ENCODE peak calls at places on chromosomes 7 and 10, in nine cellular contexts. T is CD8-positive, alpha-beta T cell; H is endothelial cell; K is GM20000; G is fibroblast of lung; S is upper lobe of right lung; Y is CD4-positive, alpha-beta T cell; W is tibial nerve; Z is coronary artery. X is an unnamed sample.

GRCh38 chr7:16712916-16713315 is 40.6 kb upstream of the TSPAN13 start:
- DNase-seq in T (no peak), H (no peak), K (no peak), G (no peak), S (no peak), Y (no peak), W (no peak), Z (no peak), X (peak)

GRCh38 chr10:76303682-76304316 is 872.4 kb downstream of the LRMDA start:
- DNase-seq in T (no peak), H (peak), K (peak), G (peak), S (peak), Y (no peak), W (peak), Z (no peak), X (peak)

GRCh38 chr7:2109936-2110585 is 122.7 kb downstream of the MAD1L1 start:
- DNase-seq in T (peak), H (no peak), K (peak), G (peak), S (no peak), Y (no peak), W (no peak), Z (no peak), X (peak)

GRCh38 chr7:81845628-81846259 is 75.9 kb upstream of the HGF start:
- DNase-seq in T (no peak), H (no peak), K (peak), G (peak), S (no peak), Y (no peak), W (no peak), Z (no peak), X (no peak)

GRCh38 chr10:77038412-77038806 is 599.2 kb downstream of the KCNMA1 start:
- DNase-seq in T (no peak), H (no peak), K (no peak), G (no peak), S (no peak), Y (no peak), W (no peak), Z (no peak), X (no peak)

GRCh38 chr10:44958196-44958896 is 1.3 kb upstream of the RASSF4 start:
- DNase-seq in T (no peak), H (no peak), K (no peak), G (no peak), S (no peak), Y (no peak), W (no peak), Z (peak), X (peak)

GRCh38 chr10:70364001-70364771 is 18.2 kb downstream of the LRRC20 start:
- DNase-seq in T (peak), H (peak), K (peak), G (peak), S (peak), Y (peak), W (peak), Z (peak), X (peak)

GRCh38 chr10:103986360-103986759 is 19.4 kb downstream of the SLK start:
- DNase-seq in T (peak), H (no peak), K (no peak), G (no peak), S (no peak), Y (no peak), W (no peak), Z (no peak), X (no peak)

GRCh38 chr10:21421794-21422193 is 103.7 kb downstream of the SKIDA1 start:
- DNase-seq in T (no peak), H (no peak), K (no peak), G (no peak), S (no peak), Y (no peak), W (no peak), Z (no peak), X (no peak)

GRCh38 chr7:98251251-98251843 is 685 bp downstream of the TECPR1 start:
- DNase-seq in T (peak), H (no peak), K (peak), G (peak), S (peak), Y (peak), W (peak), Z (no peak), X (no peak)

GRCh38 chr7:118870187-118870586 is 645.7 kb downstream of the ANKRD7 start:
- DNase-seq in T (peak), H (peak), K (no peak), G (peak), S (no peak), Y (no peak), W (no peak), Z (no peak), X (no peak)

GRCh38 chr10:110629680-110630191 is 14.4 kb upstream of the RBM20 start:
- DNase-seq in T (no peak), H (no peak), K (no peak), G (no peak), S (no peak), Y (no peak), W (no peak), Z (no peak), X (peak)

GRCh38 chr7:93945083-93945482 is 23.5 kb downstream of the GNG11 start:
- DNase-seq in T (no peak), H (no peak), K (no peak), G (no peak), S (no peak), Y (no peak), W (no peak), Z (no peak), X (no peak)

GRCh38 chr10:101062231-101063161 is 707 bp downstream of the KAZALD1 start:
- DNase-seq in T (peak), H (peak), K (peak), G (peak), S (peak), Y (peak), W (peak), Z (no peak), X (no peak)

GRCh38 chr7:121752706-121753105 is 120.3 kb upstream of the PTPRZ1 start:
- DNase-seq in T (no peak), H (no peak), K (peak), G (peak), S (no peak), Y (no peak), W (no peak), Z (no peak), X (no peak)

GRCh38 chr10:38032881-38033280 is 22.4 kb downstream of the ZNF33A start:
- DNase-seq in T (no peak), H (no peak), K (no peak), G (peak), S (no peak), Y (no peak), W (no peak), Z (no peak), X (no peak)

GRCh38 chr10:80468002-80468401 is 13.9 kb downstream of the TSPAN14 start:
- DNase-seq in T (peak), H (peak), K (no peak), G (no peak), S (peak), Y (peak), W (peak), Z (no peak), X (no peak)

GRCh38 chr7:80640841-80641240 is 2.4 kb downstream of the CD36 start:
- DNase-seq in T (no peak), H (no peak), K (no peak), G (peak), S (no peak), Y (no peak), W (no peak), Z (no peak), X (peak)

GRCh38 chr10:71463111-71463510 is 66.4 kb downstream of the CDH23 start:
- DNase-seq in T (no peak), H (no peak), K (no peak), G (no peak), S (no peak), Y (no peak), W (no peak), Z (no peak), X (no peak)

GRCh38 chr7:1030444-1031070 is 13.8 kb upstream of the GPR146 start:
- DNase-seq in T (no peak), H (no peak), K (no peak), G (no peak), S (no peak), Y (no peak), W (no peak), Z (no peak), X (no peak)

GRCh38 chr10:125038637-125039036 is 96.7 kb downstream of the ZRANB1 start:
- DNase-seq in T (no peak), H (no peak), K (no peak), G (no peak), S (peak), Y (no peak), W (no peak), Z (peak), X (peak)

GRCh38 chr7:2431260-2431867 is 28.0 kb downstream of the CHST12 start:
- DNase-seq in T (peak), H (peak), K (peak), G (no peak), S (no peak), Y (peak), W (no peak), Z (no peak), X (no peak)

GRCh38 chr10:97898429-97898828 is 48.8 kb downstream of the GOLGA7B start:
- DNase-seq in T (no peak), H (no peak), K (no peak), G (peak), S (no peak), Y (no peak), W (no peak), Z (no peak), X (no peak)

GRCh38 chr7:88092676-88092999 is 127.2 kb downstream of the SRI start:
- DNase-seq in T (no peak), H (no peak), K (no peak), G (no peak), S (no peak), Y (no peak), W (no peak), Z (no peak), X (no peak)

GRCh38 chr10:11345224-11346054 is 266.0 kb downstream of the USP6NL start:
- DNase-seq in T (no peak), H (peak), K (no peak), G (no peak), S (peak), Y (no peak), W (no peak), Z (no peak), X (no peak)
- TF ChIP-seq CTCF in T (no peak), H (no peak), K (no peak), G (no peak), S (no peak), Y (no peak), W (no peak), Z (no peak), X (no peak)

GRCh38 chr7:104098890-104099289 is 108.9 kb downstream of the ORC5 start:
- DNase-seq in T (no peak), H (no peak), K (no peak), G (no peak), S (no peak), Y (no peak), W (no peak), Z (no peak), X (no peak)

GRCh38 chr7:104093127-104093526 is 103.7 kb upstream of the RELN start:
- DNase-seq in T (no peak), H (no peak), K (no peak), G (no peak), S (no peak), Y (no peak), W (no peak), Z (no peak), X (no peak)

GRCh38 chr7:104096683-104097082 is 107.2 kb upstream of the RELN start:
- DNase-seq in T (no peak), H (peak), K (no peak), G (no peak), S (no peak), Y (no peak), W (no peak), Z (no peak), X (peak)
- TF ChIP-seq CTCF in T (no peak), H (no peak), K (peak), G (peak), S (no peak), Y (no peak), W (no peak), Z (no peak), X (peak)

GRCh38 chr10:95467162-95467599 is 94.0 kb downstream of the SORBS1 start:
- DNase-seq in T (no peak), H (peak), K (no peak), G (no peak), S (peak), Y (no peak), W (peak), Z (no peak), X (no peak)
- TF ChIP-seq CTCF in T (no peak), H (no peak), K (no peak), G (no peak), S (peak), Y (no peak), W (no peak), Z (no peak), X (no peak)

DNA sequence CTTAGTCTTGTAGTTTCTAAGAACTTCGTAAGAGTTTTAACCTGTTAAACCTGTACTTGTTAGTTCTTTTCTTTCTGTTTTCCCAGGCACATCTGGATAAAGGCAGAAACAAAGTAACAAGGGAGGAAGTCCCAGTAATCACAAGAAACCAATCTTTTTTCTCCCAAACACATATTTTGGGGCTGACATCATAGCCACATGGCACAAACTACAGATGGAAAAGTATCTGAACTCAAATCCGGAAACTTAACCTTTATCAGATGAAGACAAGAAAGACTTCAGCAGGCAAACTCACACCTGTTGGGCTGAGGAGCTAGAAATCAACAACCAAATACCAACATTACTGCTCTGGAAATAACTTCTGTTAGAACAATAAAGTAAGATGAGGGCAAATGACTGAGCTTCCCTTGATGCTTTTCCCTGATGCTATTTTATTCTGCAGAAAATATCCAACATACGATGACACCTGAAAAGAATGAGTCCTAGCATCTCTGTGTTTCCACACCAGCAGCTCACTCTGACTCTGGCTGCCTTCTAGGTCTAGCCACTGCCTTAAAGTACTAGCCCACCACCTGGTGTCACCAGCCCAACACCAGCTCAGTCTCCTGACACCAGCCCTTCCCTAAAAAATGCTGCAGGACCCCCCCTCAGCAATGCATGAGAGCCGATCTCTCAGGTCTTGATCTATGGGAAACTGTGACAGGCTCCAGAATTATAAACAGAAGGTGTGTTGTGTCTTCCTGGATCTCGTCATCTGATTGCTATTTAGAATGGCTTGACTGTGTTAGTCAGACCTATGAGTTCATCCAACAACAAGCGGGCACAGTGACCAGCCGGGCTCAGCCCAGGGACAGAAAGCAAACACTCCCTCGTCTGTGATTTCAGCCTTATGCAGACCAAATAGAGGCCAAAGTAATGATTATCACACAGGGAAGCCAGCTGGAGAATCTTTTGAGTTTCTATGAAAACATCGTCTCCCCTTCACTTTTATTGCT is 66.8 kb downstream of the CUBN start:
- DNase-seq in T (no peak), H (no peak), K (no peak), G (peak), S (no peak), Y (no peak), W (peak), Z (peak), X (peak)
- TF ChIP-seq CTCF in T (no peak), H (no peak), K (no peak), G (no peak), S (no peak), Y (no peak), W (no peak), Z (no peak), X (no peak)

GRCh38 chr7:8363407-8364015 is 69.9 kb upstream of the NXPH1 start:
- DNase-seq in T (no peak), H (no peak), K (no peak), G (no peak), S (no peak), Y (no peak), W (no peak), Z (no peak), X (no peak)

GRCh38 chr7:8362723-8363369 is 70.6 kb upstream of the NXPH1 start:
- DNase-seq in T (no peak), H (no peak), K (no peak), G (no peak), S (no peak), Y (no peak), W (no peak), Z (no peak), X (no peak)

GRCh38 chr7:8360564-8361153 is 72.8 kb upstream of the NXPH1 start:
- DNase-seq in T (no peak), H (no peak), K (no peak), G (no peak), S (no peak), Y (no peak), W (no peak), Z (no peak), X (no peak)

DNA sequence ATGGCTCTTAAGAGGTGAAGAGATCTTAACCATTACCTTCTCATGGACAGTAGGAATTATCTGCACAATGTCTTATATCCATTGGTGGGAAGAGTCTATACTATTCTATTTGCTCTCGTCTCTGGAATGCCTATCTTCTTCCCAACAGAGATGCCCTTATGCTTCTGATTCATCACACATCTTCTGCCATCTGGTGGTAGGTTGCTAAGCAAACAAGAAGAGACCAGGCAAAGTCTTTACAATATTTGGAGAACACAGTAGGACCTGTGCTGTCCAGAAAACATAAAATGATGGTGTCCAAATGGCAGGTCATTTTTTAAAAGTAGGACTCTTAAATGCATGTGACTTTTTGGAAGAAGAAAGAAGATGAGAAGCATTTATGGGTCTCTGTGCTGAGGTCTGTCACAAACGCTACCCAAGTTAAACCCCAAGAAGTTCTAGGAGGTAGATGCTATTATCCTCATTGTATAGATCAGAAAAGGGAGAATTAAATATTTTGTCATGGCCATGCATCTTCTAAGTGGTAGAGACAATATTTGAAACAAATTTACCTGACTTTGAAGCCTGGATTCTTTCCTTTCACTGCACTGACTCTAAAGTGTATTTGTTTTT is 67.8 kb upstream of the NXPH1 start:
- DNase-seq in T (no peak), H (peak), K (no peak), G (no peak), S (no peak), Y (no peak), W (no peak), Z (no peak), X (peak)
- TF ChIP-seq CTCF in T (no peak), H (no peak), K (no peak), G (no peak), S (no peak), Y (no peak), W (no peak), Z (no peak), X (peak)

GRCh38 chr10:3502606-3503005 is 282.4 kb downstream of the KLF6 start:
- DNase-seq in T (no peak), H (no peak), K (no peak), G (no peak), S (no peak), Y (no peak), W (no peak), Z (no peak), X (no peak)
- TF ChIP-seq CTCF in T (no peak), H (no peak), K (no peak), G (no peak), S (no peak), Y (no peak), W (no peak), Z (no peak), X (no peak)